ENCODE peak calls at places on chromosomes 11 and 22, in ten cellular contexts. M is gastrocnemius medialis, D is stomach, S is GM12891, Z is lower leg skin, V is A549, B is endothelial cell of umbilical vein, H is GM12878, G is ovary, R is H1. P is an unnamed sample.

GRCh38 chr11:2691991-2692841 is 7.6 kb downstream of the KCNQ1OT1 start:
- DNase-seq in M (peak; percentile 5), D (no peak), S (no peak), Z (peak; percentile 68), V (no peak), B (no peak), H (no peak), G (peak; percentile 8), R (no peak), P (no peak)

GRCh38 chr22:43789452-43789851 is 22.7 kb downstream of the EFCAB6 start:
- DNase-seq in M (no peak), D (no peak), S (no peak), Z (no peak), V (peak; percentile 33), B (no peak), H (no peak), G (peak; percentile 48), R (no peak), P (peak; percentile 58)

GRCh38 chr22:20396639-20397038 is 2.7 kb downstream of the ZNF74 start:
- DNase-seq in M (no peak), D (no peak), S (no peak), Z (no peak), V (no peak), B (no peak), H (peak; percentile 19), G (no peak), R (no peak), P (no peak)

GRCh38 chr11:69493931-69494821 is 12.7 kb downstream of the LINC01488 start:
- DNase-seq in M (no peak), D (no peak), S (no peak), Z (no peak), V (no peak), B (peak; percentile 61), H (no peak), G (no peak), R (no peak), P (peak; percentile 53)

GRCh38 chr11:16912607-16913006 is 101.6 kb downstream of the PLEKHA7 start:
- DNase-seq in M (no peak), D (peak; percentile 56), S (no peak), Z (no peak), V (no peak), B (no peak), H (no peak), G (no peak), R (no peak), P (no peak)

GRCh38 chr11:2351701-2352100 is 25.4 kb upstream of the CD81 start:
- DNase-seq in M (no peak), D (no peak), S (no peak), Z (no peak), V (no peak), B (no peak), H (no peak), G (no peak), R (no peak), P (no peak)

GRCh38 chr11:132977746-132978145 is 554.6 kb downstream of the OPCML start:
- DNase-seq in M (no peak), D (no peak), S (no peak), Z (no peak), V (no peak), B (no peak), H (no peak), G (no peak), R (no peak), P (no peak)

GRCh38 chr11:87022738-87023137 is 15.0 kb upstream of the TMEM135 start:
- DNase-seq in M (no peak), D (no peak), S (no peak), Z (no peak), V (no peak), B (no peak), H (no peak), G (no peak), R (no peak), P (no peak)

GRCh38 chr22:48318575-48319320 is 1508.9 kb downstream of the BRD1 start:
- DNase-seq in M (no peak), D (no peak), S (no peak), Z (peak; percentile 76), V (no peak), B (no peak), H (no peak), G (no peak), R (no peak), P (no peak)

GRCh38 chr22:48315415-48316244 is 1512.0 kb downstream of the BRD1 start:
- DNase-seq in M (no peak), D (peak; percentile 25), S (no peak), Z (peak; percentile 77), V (no peak), B (no peak), H (no peak), G (no peak), R (no peak), P (no peak)

GRCh38 chr22:48318173-48318572 is 1509.5 kb downstream of the BRD1 start:
- DNase-seq in M (no peak), D (no peak), S (no peak), Z (peak; percentile 71), V (no peak), B (no peak), H (no peak), G (no peak), R (no peak), P (no peak)

GRCh38 chr22:48316876-48317250 is 1510.8 kb downstream of the BRD1 start:
- DNase-seq in M (no peak), D (peak; percentile 16), S (no peak), Z (peak; percentile 74), V (no peak), B (no peak), H (no peak), G (no peak), R (peak; percentile 33), P (no peak)

GRCh38 chr22:48316245-48316875 is 1511.3 kb downstream of the BRD1 start:
- DNase-seq in M (no peak), D (peak; percentile 10), S (no peak), Z (peak; percentile 46), V (no peak), B (no peak), H (no peak), G (no peak), R (no peak), P (no peak)
- TF ChIP-seq POLR2A in M (no peak), D (no peak), S (no peak), Z (no peak), V (no peak), B (no peak), H (no peak), G (no peak), R (no peak), P (no peak)

GRCh38 chr22:45905924-45906865 is 70.8 kb downstream of the WNT7B start:
- DNase-seq in M (no peak), D (no peak), S (no peak), Z (no peak), V (no peak), B (no peak), H (no peak), G (no peak), R (no peak), P (peak; percentile 65)
- TF ChIP-seq POLR2A in M (no peak), D (no peak), S (no peak), Z (no peak), V (no peak), B (no peak), H (no peak), G (no peak), R (no peak), P (no peak)

GRCh38 chr11:77642228-77642627 is 4.6 kb upstream of the CLNS1A start:
- DNase-seq in M (no peak), D (no peak), S (no peak), Z (no peak), V (no peak), B (no peak), H (no peak), G (no peak), R (no peak), P (no peak)

GRCh38 chr11:77636738-77637344 is 753 bp downstream of the CLNS1A start:
- DNase-seq in M (no peak), D (no peak), S (peak; percentile 16), Z (no peak), V (no peak), B (peak; percentile 13), H (no peak), G (no peak), R (no peak), P (no peak)

GRCh38 chr11:77634724-77635123 is 2.9 kb downstream of the CLNS1A start:
- DNase-seq in M (no peak), D (no peak), S (no peak), Z (no peak), V (no peak), B (no peak), H (no peak), G (no peak), R (no peak), P (no peak)

GRCh38 chr11:77633856-77634425 is 3.7 kb downstream of the CLNS1A start:
- DNase-seq in M (no peak), D (no peak), S (no peak), Z (no peak), V (no peak), B (no peak), H (no peak), G (no peak), R (no peak), P (no peak)

DNA sequence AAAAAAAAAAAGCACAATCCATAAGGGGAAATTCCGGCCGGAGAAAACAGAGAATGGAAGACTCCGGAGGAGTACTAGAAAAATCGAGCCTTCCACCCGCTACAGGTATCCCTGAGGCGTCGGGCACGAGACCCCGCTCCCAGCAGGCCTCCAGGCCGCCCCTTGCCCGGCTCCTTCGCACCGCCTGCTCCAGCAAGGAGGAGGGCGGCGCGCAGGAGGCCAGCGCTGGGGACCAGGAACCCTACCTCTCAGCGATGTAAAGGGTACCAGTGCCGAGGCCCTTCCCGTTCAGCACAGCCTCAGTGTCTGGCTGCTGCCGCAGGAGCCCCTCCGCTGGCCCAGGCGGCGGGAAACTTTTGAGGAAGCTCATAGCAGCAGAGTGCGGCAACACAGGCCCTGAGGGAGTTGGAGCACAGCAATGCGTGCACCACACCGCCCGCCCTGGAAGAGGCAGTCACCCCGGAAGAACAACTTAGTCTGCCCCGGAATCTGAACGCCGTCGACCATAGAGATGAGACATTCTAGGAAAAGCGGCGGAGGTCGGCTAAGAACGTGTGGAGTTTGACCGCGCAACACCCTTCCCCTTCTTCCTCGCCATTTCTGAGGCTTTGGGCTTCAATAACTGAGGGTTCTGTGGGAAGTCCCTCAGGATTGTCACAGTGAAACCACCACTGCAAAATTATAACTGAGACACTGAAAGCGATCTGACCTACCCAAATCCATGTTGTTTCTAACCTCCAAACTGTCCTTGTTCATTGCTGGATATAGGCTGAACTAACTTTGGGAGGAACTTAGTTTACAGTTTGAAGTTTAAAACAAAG is at the start of gene CLNS1A:
- DNase-seq in M (peak; percentile 79), D (peak; percentile 86), S (peak; percentile 66), Z (peak; percentile 97), V (peak; percentile 67), B (peak; percentile 90), H (peak; percentile 68), G (peak; percentile 77), R (peak; percentile 85), P (peak; percentile 88)
- TF ChIP-seq POLR2A in M (peak; percentile 59), D (no peak), S (peak; percentile 91), Z (no peak), V (peak; percentile 92), B (peak; percentile 90), H (peak; percentile 99), G (peak; percentile 78), R (peak; percentile 81), P (no peak)

DNA sequence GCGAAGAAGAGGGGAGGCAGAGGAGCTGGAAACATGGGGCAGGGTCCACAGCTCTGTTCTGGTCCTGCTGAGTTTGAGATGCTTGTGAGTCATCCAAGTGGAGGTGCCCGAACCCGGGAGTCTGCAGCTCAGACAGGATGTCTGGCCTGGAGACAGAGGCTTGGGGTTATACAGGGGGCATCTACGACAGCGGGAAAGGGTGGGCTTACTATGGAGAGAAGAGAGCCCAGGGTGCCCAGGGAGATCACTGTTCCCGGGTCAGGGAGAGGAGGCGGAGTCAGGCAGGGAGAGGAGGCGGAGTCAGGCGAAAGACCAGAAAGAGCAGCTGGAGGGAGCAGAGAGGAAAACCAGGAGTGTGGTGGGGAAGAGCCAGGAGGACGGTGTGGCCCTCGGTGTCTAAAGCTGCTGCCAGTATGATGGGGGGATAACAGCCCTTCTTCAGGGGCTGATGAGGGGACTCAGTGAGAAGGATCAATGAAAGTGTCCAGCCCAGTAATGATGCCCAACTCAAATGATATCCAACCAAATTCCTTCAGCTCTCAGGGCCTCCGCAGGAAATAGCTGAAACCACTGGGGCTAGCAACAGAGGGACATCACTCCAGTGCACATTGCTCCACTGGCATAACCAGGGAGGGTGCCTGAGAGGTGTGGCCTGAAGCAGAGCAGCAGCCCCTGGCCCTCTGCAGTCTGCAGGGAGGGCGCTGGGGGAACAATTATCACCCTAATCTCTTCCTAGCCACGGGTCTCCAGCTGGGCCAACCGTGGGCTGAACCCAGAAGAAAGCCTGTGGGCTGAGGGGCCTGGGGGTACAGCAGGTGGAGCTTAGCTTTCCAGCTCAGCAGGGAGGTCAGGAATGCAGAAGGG is 2.6 kb upstream of the LTBP3 start:
- DNase-seq in M (peak; percentile 70), D (peak; percentile 62), S (no peak), Z (no peak), V (peak; percentile 74), B (peak; percentile 91), H (no peak), G (peak; percentile 81), R (peak; percentile 83), P (peak; percentile 75)
- TF ChIP-seq POLR2A in M (no peak), D (no peak), S (no peak), Z (no peak), V (peak; percentile 45), B (peak; percentile 58), H (no peak), G (no peak), R (no peak), P (no peak)